ENCODE peak calls at places on chromosomes 4 and X, in nine cellular contexts. D is upper lobe of right lung; K is stimulated activated CD8-positive, alpha-beta memory T cell treated with anti-CD3 and anti-CD28 coated beads, Interleukin-4, amount 100 ng/mL, for 1 hour; Y is NCI-H345; X is cardiac fibroblast; M is naive thymus-derived CD4-positive, alpha-beta T cell; J is AG04449; G is activated effector memory CD4-positive, alpha-beta T cell treated with Interleukin-2 at 50 U/mL for 16 hours; H is activated CD4-positive, alpha-beta T cell treated with anti-CD3 and anti-CD28 coated beads, Interleukin-2, amount 50 U/mL, for 24 hours. C is an unnamed sample.

GRCh38 chr4:84681488-84682274 is 98.8 kb downstream of the CDS1 start:
- DNase-seq in D (no peak), K (no peak), Y (no peak), X (peak), M (no peak), J (peak), G (no peak), H (no peak), C (no peak)

GRCh38 chr4:156971623-156972369 is at the start of gene PDGFC:
- DNase-seq in D (peak), K (no peak), Y (peak), X (peak), M (no peak), J (no peak), G (no peak), H (no peak), C (no peak)

GRCh38 chr4:140308366-140309123 is 64.9 kb upstream of the SCOC start:
- DNase-seq in D (no peak), K (no peak), Y (no peak), X (peak), M (no peak), J (peak), G (no peak), H (no peak), C (no peak)

GRCh38 chr4:150746156-150746555 is 164.2 kb downstream of the MAB21L2 start:
- DNase-seq in D (no peak), K (no peak), Y (no peak), X (peak), M (no peak), J (peak), G (no peak), H (no peak), C (no peak)

GRCh38 chrX:152600853-152601635 is 36.7 kb upstream of the GABRQ start:
- DNase-seq in D (no peak), K (no peak), Y (peak), X (no peak), M (no peak), J (no peak), G (no peak), H (no peak), C (no peak)

GRCh38 chr4:52840531-52841350 is 21.4 kb upstream of the RASL11B start:
- DNase-seq in D (no peak), K (no peak), Y (no peak), X (no peak), M (no peak), J (no peak), G (no peak), H (no peak), C (no peak)

GRCh38 chrX:31038585-31039326 is 33.1 kb downstream of the FTHL17 start:
- DNase-seq in D (no peak), K (no peak), Y (peak), X (peak), M (peak), J (no peak), G (no peak), H (no peak), C (no peak)

GRCh38 chr4:70671091-70671490 is 4.8 kb upstream of the JCHAIN start:
- DNase-seq in D (no peak), K (no peak), Y (no peak), X (no peak), M (no peak), J (no peak), G (no peak), H (no peak), C (no peak)

GRCh38 chr4:142265536-142265935 is 580.6 kb downstream of the INPP4B start:
- DNase-seq in D (no peak), K (no peak), Y (no peak), X (peak), M (no peak), J (no peak), G (no peak), H (no peak), C (no peak)

GRCh38 chr4:105765690-105766407 is 57.3 kb downstream of the GSTCD start:
- DNase-seq in D (no peak), K (no peak), Y (no peak), X (peak), M (no peak), J (peak), G (no peak), H (no peak), C (no peak)

GRCh38 chrX:23493941-23494374 is 159.3 kb downstream of the PTCHD1 start:
- DNase-seq in D (no peak), K (no peak), Y (no peak), X (no peak), M (no peak), J (no peak), G (no peak), H (no peak), C (no peak)

GRCh38 chr4:80226091-80226490 is 28.8 kb downstream of the PRDM8 start:
- DNase-seq in D (no peak), K (no peak), Y (no peak), X (peak), M (no peak), J (no peak), G (no peak), H (no peak), C (no peak)

GRCh38 chr4:184331155-184331995 is 113.7 kb upstream of the ENPP6 start:
- DNase-seq in D (no peak), K (no peak), Y (peak), X (no peak), M (no peak), J (no peak), G (no peak), H (no peak), C (no peak)

GRCh38 chrX:13330446-13330845 is 10.6 kb upstream of the ATXN3L start:
- DNase-seq in D (no peak), K (no peak), Y (no peak), X (no peak), M (no peak), J (no peak), G (no peak), H (no peak), C (no peak)

GRCh38 chr4:188573104-188573503 is 433.9 kb downstream of the TRIML1 start:
- DNase-seq in D (no peak), K (no peak), Y (no peak), X (no peak), M (no peak), J (no peak), G (no peak), H (no peak), C (no peak)

GRCh38 chrX:2691543-2692220 is 587 bp downstream of the CD99 start:
- DNase-seq in D (peak), K (no peak), Y (no peak), X (peak), M (no peak), J (no peak), G (no peak), H (no peak), C (no peak)

GRCh38 chr4:100118213-100118612 is 72.1 kb downstream of the DDIT4L start:
- DNase-seq in D (no peak), K (no peak), Y (no peak), X (no peak), M (no peak), J (no peak), G (no peak), H (no peak), C (no peak)

GRCh38 chr4:24328711-24329110 is 255.6 kb downstream of the DHX15 start:
- DNase-seq in D (no peak), K (no peak), Y (no peak), X (no peak), M (no peak), J (no peak), G (no peak), H (no peak), C (no peak)

GRCh38 chr4:28341784-28342183 is 1481.1 kb downstream of the STIM2 start:
- DNase-seq in D (no peak), K (no peak), Y (no peak), X (no peak), M (no peak), J (no peak), G (no peak), H (no peak), C (no peak)

GRCh38 chr4:47287735-47288134 is 175.8 kb downstream of the COMMD8 start:
- DNase-seq in D (no peak), K (no peak), Y (no peak), X (peak), M (no peak), J (peak), G (no peak), H (no peak), C (no peak)

GRCh38 chrX:119549327-119550016 is 15.7 kb downstream of the STEEP1 start:
- DNase-seq in D (no peak), K (no peak), Y (no peak), X (no peak), M (no peak), J (no peak), G (no peak), H (no peak), C (no peak)

GRCh38 chr4:122156819-122157218 is 4.7 kb downstream of the BLTP1 start:
- DNase-seq in D (no peak), K (no peak), Y (no peak), X (no peak), M (no peak), J (no peak), G (no peak), H (no peak), C (no peak)

GRCh38 chrX:119389854-119390501 is 9.2 kb upstream of the SLC25A43 start:
- DNase-seq in D (no peak), K (no peak), Y (no peak), X (no peak), M (no peak), J (no peak), G (no peak), H (no peak), C (no peak)

GRCh38 chr4:82017680-82018079 is 356.1 kb downstream of the HNRNPD start:
- DNase-seq in D (no peak), K (no peak), Y (no peak), X (peak), M (peak), J (no peak), G (no peak), H (no peak), C (no peak)

GRCh38 chrX:102654696-102655095 is 3.4 kb downstream of the GPRASP1 start:
- DNase-seq in D (no peak), K (no peak), Y (no peak), X (no peak), M (no peak), J (no peak), G (no peak), H (no peak), C (no peak)

GRCh38 chrX:16258936-16259335 is 91.7 kb downstream of the MAGEB17 start:
- DNase-seq in D (no peak), K (no peak), Y (no peak), X (no peak), M (no peak), J (peak), G (no peak), H (no peak), C (no peak)

GRCh38 chrX:153925739-153926593 is at the start of gene ARHGAP4:
- DNase-seq in D (peak), K (no peak), Y (no peak), X (no peak), M (peak), J (no peak), G (no peak), H (no peak), C (peak)

GRCh38 chrX:129585691-129586090 is 45.6 kb downstream of the OCRL start:
- DNase-seq in D (no peak), K (no peak), Y (no peak), X (no peak), M (no peak), J (no peak), G (no peak), H (no peak), C (no peak)

GRCh38 chrX:20968996-20969395 is 405.2 kb upstream of the CNKSR2 start:
- DNase-seq in D (no peak), K (no peak), Y (no peak), X (peak), M (no peak), J (no peak), G (no peak), H (no peak), C (no peak)

GRCh38 chrX:34379891-34380290 is 247.8 kb upstream of the FAM47A start:
- DNase-seq in D (no peak), K (no peak), Y (no peak), X (peak), M (no peak), J (no peak), G (no peak), H (no peak), C (no peak)

GRCh38 chr4:74715731-74716435 is 78.4 kb downstream of the BTC start:
- DNase-seq in D (no peak), K (no peak), Y (no peak), X (no peak), M (no peak), J (no peak), G (no peak), H (no peak), C (no peak)

GRCh38 chr4:42605264-42605663 is 51.6 kb downstream of the ATP8A1 start:
- DNase-seq in D (no peak), K (no peak), Y (no peak), X (no peak), M (no peak), J (no peak), G (no peak), H (no peak), C (no peak)

GRCh38 chr4:89316931-89317366 is 9.3 kb upstream of the GPRIN3 start:
- DNase-seq in D (no peak), K (no peak), Y (no peak), X (peak), M (no peak), J (peak), G (no peak), H (no peak), C (no peak)

GRCh38 chrX:7072856-7073255 is 74.7 kb upstream of the STS start:
- DNase-seq in D (no peak), K (no peak), Y (no peak), X (no peak), M (no peak), J (no peak), G (no peak), H (no peak), C (no peak)

GRCh38 chr4:98113005-98113404 is 30.3 kb downstream of the STPG2 start:
- DNase-seq in D (no peak), K (no peak), Y (peak), X (peak), M (no peak), J (no peak), G (no peak), H (no peak), C (no peak)

GRCh38 chr4:149465941-149466340 is 349.7 kb downstream of the IQCM start:
- DNase-seq in D (no peak), K (no peak), Y (no peak), X (peak), M (no peak), J (no peak), G (no peak), H (no peak), C (no peak)

GRCh38 chr4:74886490-74886889 is 46.4 kb upstream of the PARM1 start:
- DNase-seq in D (no peak), K (no peak), Y (no peak), X (peak), M (no peak), J (peak), G (no peak), H (no peak), C (no peak)

GRCh38 chr4:66178901-66179300 is 508.6 kb upstream of the EPHA5 start:
- DNase-seq in D (no peak), K (no peak), Y (no peak), X (peak), M (no peak), J (no peak), G (no peak), H (no peak), C (no peak)

GRCh38 chr4:185592438-185592837 is 57.1 kb upstream of the PDLIM3 start:
- DNase-seq in D (no peak), K (no peak), Y (no peak), X (no peak), M (no peak), J (no peak), G (no peak), H (no peak), C (no peak)

GRCh38 chrX:103783971-103784370 is 7.3 kb downstream of the PLP1 start:
- DNase-seq in D (no peak), K (no peak), Y (no peak), X (peak), M (no peak), J (no peak), G (no peak), H (no peak), C (no peak)